ENCODE peak calls at places on chromosomes 13 and 19, in four cellular contexts. X is upper lobe of right lung, J is left lung, P is Peyer's patch. U is an unnamed sample.
A peak's percentile ranks its signal among the peaks of the same experiment; 100 is the strongest.

GRCh38 chr19:35357867-35358573 is at the start of gene FFAR3:
- DNase-seq in P (no peak), J (no peak), X (peak; percentile 68), U (no peak)

GRCh38 chr19:1767464-1767933 is 14.2 kb downstream of the ONECUT3 start:
- DNase-seq in P (peak; percentile 62), J (peak; percentile 87), X (no peak), U (peak; percentile 59)

GRCh38 chr13:47250141-47250540 is 353.3 kb upstream of the HTR2A start:
- DNase-seq in X (no peak), P (no peak), J (no peak), U (no peak)

GRCh38 chr13:99123101-99124045 is 77.3 kb upstream of the UBAC2 start:
- DNase-seq in P (no peak), X (no peak), J (no peak), U (no peak)

GRCh38 chr13:96730676-96731075 is 263.6 kb downstream of the OXGR1 start:
- DNase-seq in X (no peak), J (no peak), P (no peak), U (no peak)

GRCh38 chr13:59303433-59303832 is 860.3 kb downstream of the DIAPH3 start:
- DNase-seq in X (no peak), P (no peak), J (no peak), U (no peak)

GRCh38 chr13:65746522-65746921 is 1483.6 kb downstream of the PCDH9 start:
- DNase-seq in P (no peak), X (no peak), J (no peak), U (no peak)

GRCh38 chr13:35471466-35472307 is 4.8 kb downstream of the MAB21L1 start:
- DNase-seq in X (no peak), P (no peak), J (peak; percentile 14), U (no peak)

GRCh38 chr19:47510516-47511127 is 4.2 kb downstream of the NAPA start:
- DNase-seq in P (no peak), J (peak; percentile 33), X (no peak), U (no peak)
- H3K27ac ChIP-seq in P (no peak overlapping the region), J (no peak overlapping the region), X (peak overlapping the region; percentile 98), U (no peak overlapping the region)

DNA sequence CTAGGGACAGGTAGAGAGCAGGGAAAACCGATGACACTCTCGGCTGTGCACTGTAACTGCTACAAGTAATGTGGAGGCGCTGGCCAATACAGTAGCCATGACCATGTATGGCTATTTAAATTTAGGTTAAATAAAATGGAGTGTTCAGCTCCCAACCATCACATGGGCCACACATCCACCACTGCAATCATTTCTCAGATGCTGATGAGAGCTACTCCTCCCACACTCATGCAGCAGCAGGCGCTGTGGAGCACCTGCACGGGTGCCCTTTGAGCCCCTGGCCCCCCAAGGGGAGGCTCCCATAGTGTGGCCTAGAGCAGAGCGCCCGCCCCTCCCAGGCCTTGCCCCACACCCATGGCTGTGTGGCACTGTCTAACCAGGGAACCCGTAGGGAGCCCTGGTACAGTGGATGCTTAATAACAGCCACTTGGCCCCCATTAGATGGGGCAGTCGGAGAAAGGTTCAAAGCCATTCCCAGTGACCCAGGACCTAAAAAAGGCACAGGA is 6.0 kb downstream of the ACP4 start:
- DNase-seq in J (no peak), X (no peak), P (no peak), U (no peak)
- TF ChIP-seq CTCF in J (no peak), X (no peak), P (no peak), U (no peak)

GRCh38 chr13:18965347-18965855 is 216.2 kb downstream of the TUBA3C start:
- DNase-seq in X (peak; percentile 48), P (no peak), J (no peak), U (no peak)
- H3K9me3 ChIP-seq in X (no peaks in the 10 kb centered on the region), P (no peaks in the 10 kb centered on the region), J (peaks cover 18% of the 10 kb centered on the region), U (no peaks in the 10 kb centered on the region)

DNA sequence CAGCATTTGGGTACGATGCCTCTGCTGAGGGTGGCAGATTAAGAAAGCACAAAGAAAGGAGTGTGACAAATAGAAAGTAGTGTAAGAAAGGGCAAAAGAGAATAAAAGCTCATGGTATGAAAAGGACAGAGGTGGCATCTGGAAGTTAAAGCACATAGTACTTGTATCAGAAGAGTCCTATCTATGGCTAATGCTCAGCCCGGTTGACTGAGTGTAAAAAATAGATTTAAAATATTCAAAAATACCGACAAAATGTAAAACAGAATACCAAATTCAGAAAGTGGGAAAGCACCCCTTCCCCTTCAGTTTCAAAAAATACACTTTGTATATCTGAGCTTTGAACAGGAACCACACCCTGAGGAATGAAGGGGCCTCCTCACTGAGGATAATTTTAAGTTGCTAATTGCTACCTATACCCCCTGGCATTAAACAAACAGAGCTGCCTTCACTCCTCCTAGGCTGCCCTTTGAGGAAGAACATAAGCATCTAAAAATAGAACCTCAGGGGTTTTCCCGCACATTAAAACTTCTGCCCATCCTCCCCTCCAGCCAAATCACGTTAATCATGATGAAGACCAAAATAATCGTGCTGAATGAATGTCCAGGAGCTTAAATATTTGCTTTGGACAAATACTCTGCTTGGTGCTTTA is 43.3 kb downstream of the DLEU7 start:
- DNase-seq in J (no peak), X (no peak), P (no peak), U (no peak)
- H3K27ac ChIP-seq in J (peak overlapping the region; percentile 21), X (no peak overlapping the region), P (peak overlapping the region; percentile 63), U (no peak overlapping the region)

DNA sequence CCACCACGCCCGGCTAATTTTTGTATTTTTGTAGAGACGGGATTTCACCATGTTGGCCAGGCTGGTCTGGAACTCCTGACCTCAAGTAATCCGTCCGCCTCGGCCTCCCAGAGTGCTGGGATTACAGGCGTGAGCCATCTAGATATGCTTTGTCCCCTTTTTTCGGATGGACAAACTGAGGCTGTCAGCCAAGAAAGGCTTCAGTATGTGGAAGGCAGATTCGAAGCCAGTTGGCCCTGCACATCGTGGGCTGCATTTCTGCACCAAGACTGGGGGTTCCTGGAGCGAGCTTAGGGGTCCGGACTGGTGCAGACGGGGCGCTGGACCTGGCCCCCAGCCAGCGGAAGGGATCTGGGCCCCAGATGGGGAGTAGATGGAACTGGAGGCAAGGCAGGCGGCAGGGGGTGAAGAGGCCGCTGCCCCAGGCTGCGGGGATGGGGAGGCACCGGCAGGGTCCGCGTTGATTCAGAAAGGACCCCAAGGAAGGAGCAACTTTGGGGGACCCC is 9.7 kb upstream of the JUND start:
- DNase-seq in X (no peak), P (no peak), J (no peak), U (no peak)
- TF ChIP-seq CTCF in X (no peak), P (no peak), J (no peak), U (no peak)

GRCh38 chr19:36918090-36918489 is 2.0 kb downstream of the ZNF568 start:
- DNase-seq in P (no peak), J (no peak), X (no peak), U (no peak)
- H3K9me3 ChIP-seq in P (no peaks in the 10 kb centered on the region), J (peaks cover 41% of the 10 kb centered on the region), X (no peaks in the 10 kb centered on the region), U (peaks cover 14% of the 10 kb centered on the region)

GRCh38 chr19:4256563-4256962 is 9.7 kb downstream of the YJU2 start:
- DNase-seq in X (no peak), J (no peak), P (no peak), U (no peak)
- H3K27ac ChIP-seq in X (no peak overlapping the region), J (no peak overlapping the region), P (no peak overlapping the region), U (no peak overlapping the region)

DNA sequence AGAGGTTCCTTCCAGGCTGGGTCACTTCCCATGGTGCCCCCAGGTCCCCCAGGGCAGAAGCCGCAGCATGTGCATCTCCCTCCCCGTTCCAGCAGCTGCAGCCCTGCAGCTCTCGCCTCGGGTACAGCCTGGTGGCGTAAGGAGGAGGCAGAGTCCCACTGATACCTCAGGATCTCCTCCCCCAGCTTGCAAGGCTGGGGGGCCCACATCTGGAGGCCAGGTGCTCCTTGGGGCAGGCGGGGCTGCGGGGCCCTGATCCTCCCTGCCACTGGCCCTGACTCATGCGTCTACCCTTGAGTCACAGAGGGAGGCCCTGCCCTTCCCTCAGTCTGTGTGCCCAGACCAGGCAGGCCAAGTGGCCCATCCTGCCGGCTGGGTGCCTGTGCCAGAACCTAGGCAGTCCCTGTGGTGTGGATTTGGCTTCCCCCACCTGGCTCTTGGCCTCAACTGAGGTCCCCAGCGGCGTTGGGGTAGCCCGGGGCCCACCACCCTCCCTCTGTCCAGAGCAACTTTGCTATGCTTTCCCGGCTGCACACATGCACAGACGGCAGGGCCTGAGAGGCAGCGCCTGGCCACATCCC is 12.8 kb downstream of the YIPF2 start:
- DNase-seq in J (no peak), X (no peak), P (no peak), U (no peak)
- TF ChIP-seq CTCF in J (no peak), X (no peak), P (no peak), U (no peak)

GRCh38 chr19:52651956-52652355 is 13.8 kb upstream of the ZNF83 start:
- DNase-seq in J (no peak), X (no peak), P (no peak), U (no peak)
- H3K9me3 ChIP-seq in J (peaks cover 49% of the 10 kb centered on the region), X (peaks cover 5% of the 10 kb centered on the region), P (no peaks in the 10 kb centered on the region), U (peaks cover 14% of the 10 kb centered on the region)

GRCh38 chr19:5078179-5078578 is 109.3 kb downstream of the KDM4B start:
- DNase-seq in X (no peak), P (no peak), J (no peak), U (no peak)
- H3K27ac ChIP-seq in X (no peak overlapping the region), P (no peak overlapping the region), J (no peak overlapping the region), U (no peak overlapping the region)